ENCODE peak calls at places on chromosome 17, in four cellular contexts. D, F, S and Y are unnamed samples. For H3K4me1, the result is how much of the 10 kb centered on the place peaks cover.

GRCh38 chr17:74987909-74988711 is 678 bp downstream of the CDR2L start:
- DNase-seq in D (no peak), F (peak), S (peak), Y (peak)

GRCh38 chr17:20009302-20010098 is at the start of gene SPECC1:
- DNase-seq in D (peak), F (peak), S (peak), Y (peak)

GRCh38 chr17:33387406-33387805 is 94.3 kb upstream of the ASIC2 start:
- DNase-seq in D (no peak), F (no peak), S (no peak), Y (no peak)

GRCh38 chr17:76492989-76493501 is 8.2 kb downstream of the RHBDF2 start:
- DNase-seq in D (no peak), F (peak), S (peak), Y (peak)

GRCh38 chr17:43907425-43907981 is at the start of gene MPP2:
- DNase-seq in D (peak), F (peak), S (peak), Y (peak)

GRCh38 chr17:57424777-57425188 is 168.5 kb downstream of the MSI2 start:
- DNase-seq in D (no peak), F (peak), S (no peak), Y (no peak)

GRCh38 chr17:67434061-67434525 is 57.0 kb downstream of the PITPNC1 start:
- DNase-seq in D (no peak), F (no peak), S (peak), Y (peak)

GRCh38 chr17:81082177-81083073 is 47.5 kb downstream of the BAIAP2 start:
- DNase-seq in D (no peak), F (no peak), S (no peak), Y (peak)

GRCh38 chr17:41510251-41511065 is 5.0 kb upstream of the KRT13 start:
- DNase-seq in D (no peak), F (no peak), S (no peak), Y (no peak)

GRCh38 chr17:63926164-63926563 is 6.0 kb downstream of the CD79B start:
- DNase-seq in D (no peak), F (no peak), S (no peak), Y (no peak)

GRCh38 chr17:10622610-10623485 is 34.3 kb downstream of the MYH3 start:
- DNase-seq in D (no peak), F (no peak), S (no peak), Y (no peak)

GRCh38 chr17:81329927-81330883 is 35.1 kb upstream of the SLC38A10 start:
- DNase-seq in D (no peak), F (no peak), S (no peak), Y (peak)

GRCh38 chr17:74690409-74690825 is 22.3 kb downstream of the CD300LF start:
- DNase-seq in D (no peak), F (no peak), S (peak), Y (no peak)

GRCh38 chr17:37478187-37478586 is 11.5 kb upstream of the DUSP14 start:
- DNase-seq in D (no peak), F (peak), S (peak), Y (no peak)

GRCh38 chr17:47652570-47652969 is 2.9 kb downstream of the KPNB1 start:
- DNase-seq in D (no peak), F (peak), S (no peak), Y (no peak)

GRCh38 chr17:79623786-79624657 is 13.2 kb upstream of the RBFOX3 start:
- DNase-seq in D (no peak), F (no peak), S (peak), Y (peak)

GRCh38 chr17:63124536-63124935 is 158.5 kb downstream of the TANC2 start:
- DNase-seq in D (no peak), F (no peak), S (no peak), Y (peak)

GRCh38 chr17:50272711-50273653 is 1.3 kb upstream of the TMEM92 start:
- DNase-seq in D (no peak), F (peak), S (peak), Y (peak)

GRCh38 chr17:48625502-48626201 is 506 bp downstream of the HOXB9 start:
- DNase-seq in D (no peak), F (no peak), S (no peak), Y (peak)

GRCh38 chr17:66437466-66438026 is 135.1 kb downstream of the PRKCA start:
- DNase-seq in D (no peak), F (no peak), S (no peak), Y (no peak)

GRCh38 chr17:81422776-81423697 is 27.8 kb downstream of the BAHCC1 start:
- DNase-seq in D (no peak), F (peak), S (peak), Y (peak)

GRCh38 chr17:34163123-34163522 is 92.0 kb upstream of the CCL2 start:
- DNase-seq in D (no peak), F (peak), S (no peak), Y (no peak)

GRCh38 chr17:30340957-30341356 is 7.1 kb upstream of the TMIGD1 start:
- DNase-seq in D (no peak), F (no peak), S (no peak), Y (no peak)

GRCh38 chr17:9828296-9829059 is 2.8 kb downstream of the GLP2R start:
- DNase-seq in D (no peak), F (peak), S (no peak), Y (no peak)

GRCh38 chr17:43645765-43646481 is 15.8 kb downstream of the MEOX1 start:
- DNase-seq in D (no peak), F (no peak), S (peak), Y (peak)

GRCh38 chr17:44589316-44590071 is 32.2 kb downstream of the FZD2 start:
- DNase-seq in D (no peak), F (peak), S (no peak), Y (no peak)

GRCh38 chr17:42282478-42283080 is 5.7 kb upstream of the STAT5A start:
- DNase-seq in D (no peak), F (no peak), S (no peak), Y (no peak)

GRCh38 chr17:2792541-2793169 is 3.6 kb upstream of the RAP1GAP2 start:
- DNase-seq in D (no peak), F (no peak), S (no peak), Y (no peak)

GRCh38 chr17:81071761-81072741 is 37.1 kb downstream of the BAIAP2 start:
- DNase-seq in D (no peak), F (no peak), S (no peak), Y (peak)

DNA sequence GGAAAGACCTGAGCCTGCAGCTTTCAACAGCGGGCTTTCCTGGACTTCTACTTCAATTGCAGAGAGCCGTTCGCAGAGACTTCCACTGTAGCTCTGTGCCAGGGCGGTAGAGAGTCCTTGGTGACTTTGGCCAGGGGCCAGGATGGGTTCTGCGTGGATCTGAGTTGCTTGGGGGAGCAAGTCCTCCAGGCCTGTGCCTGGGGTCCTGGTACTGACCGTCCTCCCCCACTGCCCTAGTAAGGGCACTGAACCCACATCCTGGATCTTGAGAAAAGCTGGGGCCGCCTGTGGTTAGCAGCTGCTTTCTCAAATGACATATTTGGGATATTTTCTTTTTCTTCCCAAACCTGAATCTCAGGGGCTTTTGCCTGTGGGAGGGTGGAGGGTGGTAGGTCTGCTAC is 37.9 kb downstream of the PGS1 start:
- DNase-seq in D (no peak), F (peak), S (no peak), Y (peak)
- H3K4me1 ChIP-seq in D (under half), F (under half), S (under half), Y (half or more)

GRCh38 chr17:73340093-73340596 is 28.3 kb upstream of the CDC42EP4 start:
- DNase-seq in D (peak), F (peak), S (peak), Y (no peak)
- TF ChIP-seq CTCF in D (no peak), F (peak), S (peak), Y (peak)

GRCh38 chr17:4530799-4531730 is 24.1 kb downstream of the MYBBP1A start:
- DNase-seq in D (no peak), F (no peak), S (no peak), Y (no peak)

GRCh38 chr17:4523946-4524345 is 25.3 kb downstream of the SPNS2 start:
- DNase-seq in D (no peak), F (no peak), S (no peak), Y (no peak)

GRCh38 chr17:4529533-4530152 is 25.5 kb downstream of the MYBBP1A start:
- DNase-seq in D (no peak), F (no peak), S (no peak), Y (peak)

GRCh38 chr17:4525691-4526397 is 27.2 kb downstream of the SPNS2 start:
- DNase-seq in D (no peak), F (no peak), S (no peak), Y (no peak)

GRCh38 chr17:4527552-4527951 is 27.6 kb downstream of the MYBBP1A start:
- DNase-seq in D (no peak), F (no peak), S (no peak), Y (no peak)
- H3K4me1 ChIP-seq in D (under half), F (under half), S (under half), Y (under half)

GRCh38 chr17:71427801-71428200 is 693.0 kb upstream of the SOX9 start:
- DNase-seq in D (no peak), F (no peak), S (no peak), Y (no peak)

GRCh38 chr17:71422968-71423367 is 697.9 kb upstream of the SOX9 start:
- DNase-seq in D (no peak), F (no peak), S (no peak), Y (no peak)

GRCh38 chr17:71428897-71429296 is 691.9 kb upstream of the SOX9 start:
- DNase-seq in D (no peak), F (no peak), S (no peak), Y (no peak)

GRCh38 chr17:71423871-71424546 is 696.8 kb upstream of the SOX9 start:
- DNase-seq in D (no peak), F (peak), S (no peak), Y (no peak)
- TF ChIP-seq CTCF in D (no peak), F (no peak), S (no peak), Y (no peak)